ENCODE peak calls at places on chromosomes 1 and 21, in ten cellular contexts. Y, H, T, A, O, V, G, D, X and F are unnamed samples. For H3K4me1, the result is how much of the 10 kb centered on the place peaks cover.

GRCh38 chr1:185681034-185681633 is 53.1 kb upstream of the HMCN1 start:
- DNase-seq in Y (no peak), H (peak), T (peak), A (no peak), O (no peak), V (peak), G (no peak), D (peak), X (peak), F (no peak)

GRCh38 chr1:65527211-65527610 is 106.7 kb downstream of the LEPR start:
- DNase-seq in Y (no peak), H (no peak), T (no peak), A (no peak), O (no peak), V (no peak), G (no peak), D (no peak), X (no peak), F (no peak)

GRCh38 chr1:182299728-182300581 is 91.6 kb downstream of the GLUL start:
- DNase-seq in Y (peak), H (peak), T (no peak), A (peak), O (peak), V (peak), G (peak), D (no peak), X (no peak), F (peak)

GRCh38 chr1:93111065-93111464 is 32.0 kb downstream of the MTF2 start:
- DNase-seq in Y (no peak), H (no peak), T (no peak), A (no peak), O (no peak), V (no peak), G (no peak), D (peak), X (no peak), F (no peak)

GRCh38 chr1:43348343-43348808 is 10.4 kb upstream of the CDC20 start:
- DNase-seq in Y (no peak), H (no peak), T (peak), A (no peak), O (no peak), V (no peak), G (no peak), D (no peak), X (no peak), F (no peak)

GRCh38 chr21:32524010-32524719 is 61.2 kb downstream of the TCP10L start:
- DNase-seq in Y (no peak), H (peak), T (no peak), A (peak), O (no peak), V (no peak), G (peak), D (peak), X (no peak), F (no peak)

GRCh38 chr1:185512442-185512841 is 195.4 kb upstream of the IVNS1ABP start:
- DNase-seq in Y (no peak), H (no peak), T (no peak), A (no peak), O (no peak), V (no peak), G (no peak), D (no peak), X (no peak), F (no peak)

GRCh38 chr1:13605159-13605558 is 21.5 kb downstream of the PDPN start:
- DNase-seq in Y (no peak), H (no peak), T (no peak), A (peak), O (no peak), V (no peak), G (no peak), D (no peak), X (no peak), F (no peak)

GRCh38 chr1:80392529-80392928 is 1386.0 kb upstream of the ADGRL4 start:
- DNase-seq in Y (no peak), H (no peak), T (no peak), A (no peak), O (no peak), V (no peak), G (no peak), D (no peak), X (no peak), F (no peak)

GRCh38 chr1:18041107-18041506 is 66.5 kb upstream of the IGSF21 start:
- DNase-seq in Y (no peak), H (no peak), T (no peak), A (no peak), O (no peak), V (no peak), G (peak), D (no peak), X (no peak), F (no peak)

GRCh38 chr1:39900662-39901485 is 843 bp downstream of the MYCL start:
- DNase-seq in Y (peak), H (peak), T (no peak), A (no peak), O (peak), V (no peak), G (no peak), D (peak), X (no peak), F (no peak)

GRCh38 chr1:26164036-26164927 is 4.5 kb downstream of the C1orf232 start:
- DNase-seq in Y (peak), H (peak), T (peak), A (no peak), O (no peak), V (peak), G (no peak), D (peak), X (peak), F (peak)

GRCh38 chr1:190478193-190479007 is 736 bp upstream of the BRINP3 start:
- DNase-seq in Y (peak), H (peak), T (no peak), A (no peak), O (no peak), V (peak), G (no peak), D (no peak), X (no peak), F (no peak)

GRCh38 chr1:206581571-206581981 is 30.7 kb downstream of the EIF2D start:
- DNase-seq in Y (peak), H (no peak), T (no peak), A (no peak), O (peak), V (no peak), G (no peak), D (no peak), X (peak), F (peak)

GRCh38 chr21:18987515-18988026 is 584.0 kb upstream of the TMPRSS15 start:
- DNase-seq in Y (no peak), H (peak), T (no peak), A (no peak), O (no peak), V (peak), G (no peak), D (no peak), X (no peak), F (no peak)

GRCh38 chr1:16153110-16153998 is 2.5 kb downstream of the EPHA2 start:
- DNase-seq in Y (no peak), H (no peak), T (no peak), A (no peak), O (no peak), V (no peak), G (no peak), D (no peak), X (no peak), F (peak)

GRCh38 chr21:37793660-37794059 is 122.6 kb downstream of the KCNJ6 start:
- DNase-seq in Y (no peak), H (no peak), T (no peak), A (no peak), O (no peak), V (no peak), G (no peak), D (peak), X (no peak), F (no peak)

GRCh38 chr1:198056255-198056654 is 100.5 kb upstream of the NEK7 start:
- DNase-seq in Y (no peak), H (peak), T (no peak), A (no peak), O (no peak), V (peak), G (no peak), D (peak), X (no peak), F (no peak)

GRCh38 chr1:64171797-64172281 is 31.6 kb upstream of the UBE2U start:
- DNase-seq in Y (no peak), H (no peak), T (peak), A (no peak), O (no peak), V (no peak), G (no peak), D (peak), X (no peak), F (no peak)

GRCh38 chr1:229420224-229420623 is 13.7 kb downstream of the ACTA1 start:
- DNase-seq in Y (peak), H (no peak), T (no peak), A (no peak), O (no peak), V (no peak), G (no peak), D (no peak), X (no peak), F (no peak)

GRCh38 chr1:178629549-178630154 is 95.4 kb upstream of the RALGPS2 start:
- DNase-seq in Y (no peak), H (no peak), T (no peak), A (no peak), O (no peak), V (no peak), G (no peak), D (no peak), X (no peak), F (no peak)
- TF ChIP-seq CTCF in Y (no peak), H (peak), T (no peak), A (no peak), O (no peak), V (no peak), G (no peak), D (no peak), X (no peak), F (no peak)

DNA sequence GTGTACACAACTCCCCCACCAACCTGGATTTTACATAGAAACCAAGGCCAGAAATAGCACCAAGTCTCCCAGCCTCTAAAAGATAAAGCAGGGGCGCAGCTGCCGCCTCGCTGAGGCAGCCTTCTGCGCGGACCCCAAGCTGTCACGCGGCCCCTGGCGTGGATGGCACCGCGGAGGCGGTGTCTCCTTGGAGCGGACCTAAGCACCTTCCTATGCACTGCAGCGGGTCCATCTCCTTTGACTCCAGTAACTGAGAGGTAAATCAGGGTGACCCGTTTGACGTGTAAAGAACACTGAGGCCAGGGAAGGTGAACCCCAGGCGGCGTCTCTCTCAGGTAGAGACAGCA is 17.0 kb downstream of the ZNF697 start:
- DNase-seq in Y (no peak), H (no peak), T (no peak), A (no peak), O (no peak), V (no peak), G (no peak), D (no peak), X (no peak), F (no peak)
- H3K4me1 ChIP-seq in Y (half or more), H (under half), T (under half), A (under half), O (under half), V (under half), G (under half), D (under half), X (under half), F (half or more)

DNA sequence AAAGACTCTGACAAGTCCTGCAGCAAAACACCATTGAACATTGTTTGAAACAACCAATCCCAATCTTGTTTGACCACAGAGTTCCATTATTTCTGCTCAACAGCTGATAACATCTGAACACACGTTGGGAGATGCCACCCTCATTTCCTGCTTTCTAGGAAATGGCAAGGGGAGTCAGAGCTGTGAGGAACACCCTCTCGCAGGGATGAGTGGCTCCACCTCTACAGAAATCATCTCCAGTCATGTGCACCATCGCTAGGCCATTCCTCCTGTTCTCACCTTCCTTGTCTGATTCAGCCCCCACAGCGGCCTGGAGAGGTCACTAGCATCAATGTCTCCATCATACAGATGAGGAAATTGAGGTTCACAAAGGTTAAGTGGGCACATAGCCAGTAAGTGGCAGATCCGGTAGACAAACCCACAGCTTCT is 22.4 kb upstream of the RUNX3 start:
- DNase-seq in Y (no peak), H (no peak), T (no peak), A (no peak), O (no peak), V (no peak), G (no peak), D (no peak), X (peak), F (no peak)
- TF ChIP-seq CTCF in Y (no peak), H (no peak), T (no peak), A (no peak), O (no peak), V (peak), G (no peak), D (no peak), X (no peak), F (no peak)

DNA sequence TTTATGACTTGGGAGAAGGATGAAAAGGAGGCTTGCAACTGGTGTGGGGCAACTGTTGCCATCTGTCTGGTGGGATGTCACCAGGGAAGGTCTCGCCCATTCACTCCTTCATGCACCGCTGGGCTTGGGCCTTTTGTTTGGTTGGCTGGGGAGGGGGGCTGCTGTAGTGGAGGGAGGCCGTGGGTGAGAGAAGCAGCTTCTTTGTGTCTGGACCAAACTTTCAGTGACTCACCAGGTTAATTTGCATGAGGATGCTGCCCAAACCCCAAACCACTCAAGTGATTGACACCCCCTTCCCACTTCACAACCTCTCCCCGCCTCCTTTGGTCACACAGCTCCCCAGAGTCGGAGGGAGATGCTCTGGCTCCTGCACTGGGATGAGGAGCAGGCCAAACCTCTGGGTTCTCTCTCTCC is 19.7 kb downstream of the BTG2 start:
- DNase-seq in Y (no peak), H (peak), T (no peak), A (no peak), O (no peak), V (peak), G (no peak), D (peak), X (peak), F (no peak)
- H3K4me1 ChIP-seq in Y (half or more), H (under half), T (under half), A (under half), O (half or more), V (under half), G (under half), D (half or more), X (half or more), F (under half)

GRCh38 chr1:32372149-32372756 is 9.9 kb downstream of the TSSK3 start:
- DNase-seq in Y (peak), H (peak), T (no peak), A (no peak), O (no peak), V (no peak), G (no peak), D (no peak), X (peak), F (no peak)
- TF ChIP-seq CTCF in Y (peak), H (peak), T (no peak), A (no peak), O (no peak), V (peak), G (no peak), D (no peak), X (no peak), F (no peak)

GRCh38 chr1:226676381-226676780 is 62.7 kb downstream of the ITPKB start:
- DNase-seq in Y (no peak), H (no peak), T (no peak), A (no peak), O (no peak), V (no peak), G (no peak), D (no peak), X (no peak), F (no peak)

GRCh38 chr1:226677121-226678020 is 61.7 kb downstream of the ITPKB start:
- DNase-seq in Y (no peak), H (no peak), T (peak), A (peak), O (peak), V (no peak), G (peak), D (peak), X (peak), F (peak)

GRCh38 chr1:226674892-226675719 is 64.0 kb downstream of the ITPKB start:
- DNase-seq in Y (no peak), H (no peak), T (no peak), A (peak), O (peak), V (no peak), G (peak), D (no peak), X (peak), F (peak)

GRCh38 chr1:226678251-226678650 is 60.8 kb downstream of the ITPKB start:
- DNase-seq in Y (no peak), H (no peak), T (no peak), A (no peak), O (no peak), V (no peak), G (no peak), D (no peak), X (no peak), F (no peak)

DNA sequence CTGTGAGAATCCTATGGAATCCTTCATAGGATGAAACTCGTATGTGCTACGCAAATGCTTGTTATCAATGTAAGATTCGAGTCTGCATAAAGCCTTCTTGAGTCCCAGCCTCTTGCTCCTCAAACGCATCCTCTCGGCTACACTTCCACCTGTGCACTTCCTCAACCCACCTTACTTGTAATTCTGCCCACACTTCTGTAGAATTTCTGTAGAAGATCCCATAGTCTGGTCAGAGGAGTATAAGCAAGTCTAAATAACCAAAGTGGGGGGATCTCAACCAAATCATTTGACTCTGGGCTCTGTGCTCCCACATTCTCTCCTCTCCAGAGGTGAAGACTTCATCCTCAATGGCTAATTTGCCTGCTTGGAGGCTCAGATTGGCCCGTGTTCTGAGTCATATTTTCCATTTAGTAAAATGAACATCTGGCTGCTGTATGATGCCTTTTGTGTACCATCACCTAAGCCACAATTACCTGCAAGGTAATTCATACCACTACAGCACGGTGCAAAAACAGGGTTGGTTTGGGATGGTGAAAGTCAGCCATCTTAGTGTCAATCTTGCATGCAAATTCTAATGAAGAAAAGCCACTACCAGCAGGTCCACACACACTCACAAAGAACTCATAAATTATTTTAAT is 63.2 kb downstream of the ITPKB start:
- DNase-seq in Y (no peak), H (no peak), T (no peak), A (no peak), O (no peak), V (no peak), G (no peak), D (no peak), X (no peak), F (no peak)
- H3K4me1 ChIP-seq in Y (half or more), H (under half), T (under half), A (under half), O (under half), V (under half), G (under half), D (under half), X (half or more), F (half or more)

GRCh38 chr1:165409957-165410356 is 35.0 kb downstream of the RXRG start:
- DNase-seq in Y (no peak), H (no peak), T (no peak), A (no peak), O (no peak), V (no peak), G (no peak), D (no peak), X (no peak), F (peak)

GRCh38 chr1:165407398-165407797 is 37.5 kb downstream of the RXRG start:
- DNase-seq in Y (no peak), H (no peak), T (no peak), A (no peak), O (no peak), V (no peak), G (no peak), D (no peak), X (no peak), F (no peak)

GRCh38 chr1:165403835-165404482 is 41.0 kb downstream of the RXRG start:
- DNase-seq in Y (no peak), H (peak), T (peak), A (no peak), O (no peak), V (peak), G (no peak), D (peak), X (no peak), F (no peak)

GRCh38 chr1:165411396-165411795 is 33.5 kb downstream of the RXRG start:
- DNase-seq in Y (no peak), H (no peak), T (no peak), A (no peak), O (no peak), V (peak), G (no peak), D (no peak), X (no peak), F (no peak)

GRCh38 chr1:165408518-165408917 is 36.4 kb downstream of the RXRG start:
- DNase-seq in Y (no peak), H (peak), T (peak), A (no peak), O (no peak), V (peak), G (no peak), D (peak), X (no peak), F (peak)
- TF ChIP-seq CTCF in Y (peak), H (peak), T (peak), A (no peak), O (no peak), V (peak), G (peak), D (peak), X (no peak), F (peak)

GRCh38 chr1:67685067-67685557 is at the start of gene GADD45A:
- DNase-seq in Y (peak), H (peak), T (peak), A (peak), O (peak), V (peak), G (peak), D (peak), X (peak), F (peak)
- H3K4me1 ChIP-seq in Y (under half), H (under half), T (under half), A (under half), O (under half), V (under half), G (under half), D (under half), X (under half), F (under half)